ENCODE peak calls at places on chromosomes 6 and 20, in ten cellular contexts. One of them, this sample, is unnamed.
A peak's percentile ranks its signal among the peaks of the same experiment; 100 is the strongest.

GRCh38 chr20:58466729-58467571 is 48.2 kb downstream of the APCDD1L start:
- DNase-seq in astrocyte: no peak
- DNase-seq in uterus: no peak
- DNase-seq in ascending aorta: no peak
- DNase-seq in breast epithelium: no peak
- DNase-seq in right lobe of liver: no peak
- DNase-seq in psoas muscle: no peak
- DNase-seq in PC-9: no peak
- DNase-seq in right atrium auricular region: peak; percentile 4
- DNase-seq in PC-3: no peak
- DNase-seq in this sample: no peak

GRCh38 chr6:137813308-137813707 is 53.8 kb upstream of the TNFAIP3 start:
- DNase-seq in ascending aorta: no peak
- DNase-seq in PC-9: no peak
- DNase-seq in right atrium auricular region: no peak
- DNase-seq in right lobe of liver: no peak
- DNase-seq in breast epithelium: no peak
- DNase-seq in astrocyte: no peak
- DNase-seq in psoas muscle: no peak
- DNase-seq in uterus: no peak
- DNase-seq in PC-3: peak; percentile 43
- DNase-seq in this sample: no peak

GRCh38 chr6:129183681-129184216 is 300.8 kb downstream of the LAMA2 start:
- DNase-seq in breast epithelium: no peak
- DNase-seq in ascending aorta: no peak
- DNase-seq in uterus: no peak
- DNase-seq in PC-3: peak; percentile 71
- DNase-seq in psoas muscle: no peak
- DNase-seq in right lobe of liver: no peak
- DNase-seq in astrocyte: peak; percentile 46
- DNase-seq in PC-9: no peak
- DNase-seq in right atrium auricular region: no peak
- DNase-seq in this sample: no peak

GRCh38 chr6:15352229-15352628 is 106.4 kb downstream of the JARID2 start:
- DNase-seq in right lobe of liver: no peak
- DNase-seq in right atrium auricular region: no peak
- DNase-seq in PC-9: no peak
- DNase-seq in breast epithelium: no peak
- DNase-seq in psoas muscle: no peak
- DNase-seq in uterus: no peak
- DNase-seq in ascending aorta: no peak
- DNase-seq in PC-3: no peak
- DNase-seq in astrocyte: no peak
- DNase-seq in this sample: no peak

GRCh38 chr20:6142348-6142993 is 19.6 kb upstream of the FERMT1 start:
- DNase-seq in right lobe of liver: no peak
- DNase-seq in psoas muscle: no peak
- DNase-seq in right atrium auricular region: no peak
- DNase-seq in PC-9: peak; percentile 33
- DNase-seq in breast epithelium: no peak
- DNase-seq in PC-3: peak; percentile 89
- DNase-seq in astrocyte: peak; percentile 32
- DNase-seq in ascending aorta: no peak
- DNase-seq in uterus: peak; percentile 20
- DNase-seq in this sample: no peak

GRCh38 chr6:81812416-81812815 is 59.9 kb upstream of the TENT5A start:
- DNase-seq in breast epithelium: no peak
- DNase-seq in PC-9: no peak
- DNase-seq in uterus: no peak
- DNase-seq in PC-3: no peak
- DNase-seq in right atrium auricular region: no peak
- DNase-seq in right lobe of liver: no peak
- DNase-seq in ascending aorta: no peak
- DNase-seq in astrocyte: no peak
- DNase-seq in psoas muscle: no peak
- DNase-seq in this sample: no peak

GRCh38 chr6:45504947-45505346 is 127.2 kb upstream of the SUPT3H start:
- DNase-seq in astrocyte: peak; percentile 96
- DNase-seq in PC-9: peak; percentile 56
- DNase-seq in breast epithelium: no peak
- DNase-seq in PC-3: peak; percentile 63
- DNase-seq in uterus: no peak
- DNase-seq in right lobe of liver: no peak
- DNase-seq in ascending aorta: no peak
- DNase-seq in right atrium auricular region: no peak
- DNase-seq in psoas muscle: no peak
- DNase-seq in this sample: peak; percentile 21

GRCh38 chr6:5398530-5398929 is 137.2 kb downstream of the FARS2 start:
- DNase-seq in breast epithelium: no peak
- DNase-seq in PC-9: no peak
- DNase-seq in psoas muscle: no peak
- DNase-seq in astrocyte: peak; percentile 39
- DNase-seq in right atrium auricular region: no peak
- DNase-seq in uterus: no peak
- DNase-seq in ascending aorta: no peak
- DNase-seq in PC-3: peak; percentile 81
- DNase-seq in right lobe of liver: no peak
- DNase-seq in this sample: no peak

GRCh38 chr20:19523191-19523590 is 234.9 kb upstream of the RIN2 start:
- DNase-seq in ascending aorta: no peak
- DNase-seq in PC-9: no peak
- DNase-seq in right lobe of liver: no peak
- DNase-seq in right atrium auricular region: no peak
- DNase-seq in psoas muscle: no peak
- DNase-seq in breast epithelium: no peak
- DNase-seq in uterus: no peak
- DNase-seq in PC-3: no peak
- DNase-seq in astrocyte: no peak
- DNase-seq in this sample: no peak

GRCh38 chr6:99031957-99032356 is 84.2 kb upstream of the FBXL4 start:
- DNase-seq in ascending aorta: no peak
- DNase-seq in right atrium auricular region: no peak
- DNase-seq in breast epithelium: no peak
- DNase-seq in psoas muscle: no peak
- DNase-seq in PC-9: no peak
- DNase-seq in PC-3: no peak
- DNase-seq in uterus: no peak
- DNase-seq in astrocyte: no peak
- DNase-seq in right lobe of liver: no peak
- DNase-seq in this sample: no peak

GRCh38 chr6:30646450-30647038 is 389 bp upstream of the C6orf136 start:
- DNase-seq in right atrium auricular region: peak; percentile 90
- DNase-seq in astrocyte: no peak
- DNase-seq in right lobe of liver: peak; percentile 35
- DNase-seq in ascending aorta: peak; percentile 67
- DNase-seq in PC-3: no peak
- DNase-seq in uterus: peak; percentile 93
- DNase-seq in PC-9: no peak
- DNase-seq in psoas muscle: peak; percentile 95
- DNase-seq in breast epithelium: peak; percentile 88
- DNase-seq in this sample: no peak

GRCh38 chr6:20948531-20948930 is 414.3 kb downstream of the CDKAL1 start:
- DNase-seq in PC-3: no peak
- DNase-seq in breast epithelium: no peak
- DNase-seq in psoas muscle: no peak
- DNase-seq in right lobe of liver: no peak
- DNase-seq in uterus: no peak
- DNase-seq in astrocyte: no peak
- DNase-seq in ascending aorta: no peak
- DNase-seq in right atrium auricular region: no peak
- DNase-seq in PC-9: no peak
- DNase-seq in this sample: no peak

GRCh38 chr6:125953502-125953875 is 3.1 kb upstream of the HINT3 start:
- DNase-seq in psoas muscle: no peak
- DNase-seq in uterus: no peak
- DNase-seq in astrocyte: no peak
- DNase-seq in right lobe of liver: peak; percentile 61
- DNase-seq in PC-9: no peak
- DNase-seq in PC-3: peak; percentile 61
- DNase-seq in right atrium auricular region: no peak
- DNase-seq in breast epithelium: no peak
- DNase-seq in ascending aorta: no peak
- DNase-seq in this sample: no peak

DNA sequence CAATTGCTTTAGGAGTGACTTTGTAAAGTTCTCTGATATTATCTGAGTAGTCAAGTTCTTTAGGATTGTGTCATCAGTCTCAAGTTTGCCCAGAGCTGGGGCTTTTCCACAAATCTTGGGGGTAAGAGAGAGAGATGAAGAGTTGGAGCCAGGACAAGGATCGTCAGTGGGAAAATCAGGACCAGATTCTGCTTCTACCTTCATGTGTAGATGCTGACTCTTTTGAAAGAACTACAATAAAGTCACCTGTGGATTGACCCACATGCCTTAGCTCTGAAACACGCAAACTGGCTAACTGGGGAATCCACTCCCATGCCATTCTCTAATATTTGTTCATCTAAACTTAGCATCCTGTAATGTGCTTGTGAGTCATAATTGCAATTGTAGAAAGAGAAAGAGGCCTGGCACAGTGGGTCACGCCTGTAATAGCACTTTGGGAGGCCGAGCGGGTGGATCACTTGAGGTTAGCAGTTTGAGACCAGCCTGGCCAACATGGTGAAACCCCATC is 15.6 kb upstream of the BICRAL start:
- DNase-seq in breast epithelium: no peak
- DNase-seq in psoas muscle: peak; percentile 37
- DNase-seq in PC-9: peak; percentile 40
- DNase-seq in right atrium auricular region: no peak
- DNase-seq in right lobe of liver: no peak
- DNase-seq in astrocyte: peak; percentile 86
- DNase-seq in uterus: no peak
- DNase-seq in PC-3: peak; percentile 92
- DNase-seq in ascending aorta: no peak
- DNase-seq in this sample: no peak
- H3K4me1 ChIP-seq in breast epithelium: no peaks in the 10 kb centered on the region
- H3K4me1 ChIP-seq in psoas muscle: peaks cover 12% of the 10 kb centered on the region
- H3K4me1 ChIP-seq in PC-9: peaks cover 21% of the 10 kb centered on the region
- H3K4me1 ChIP-seq in right atrium auricular region: peaks cover 5% of the 10 kb centered on the region
- H3K4me1 ChIP-seq in right lobe of liver: peaks cover 6% of the 10 kb centered on the region
- H3K4me1 ChIP-seq in astrocyte: peaks cover 13% of the 10 kb centered on the region
- H3K4me1 ChIP-seq in uterus: no peaks in the 10 kb centered on the region
- H3K4me1 ChIP-seq in PC-3: peaks cover 19% of the 10 kb centered on the region
- H3K4me1 ChIP-seq in ascending aorta: no peaks in the 10 kb centered on the region
- H3K4me1 ChIP-seq in this sample: peaks cover 6% of the 10 kb centered on the region

GRCh38 chr6:13953061-13953705 is 28.4 kb downstream of the RNF182 start:
- DNase-seq in astrocyte: peak; percentile 46
- DNase-seq in breast epithelium: no peak
- DNase-seq in PC-9: no peak
- DNase-seq in psoas muscle: no peak
- DNase-seq in PC-3: peak; percentile 97
- DNase-seq in uterus: no peak
- DNase-seq in ascending aorta: no peak
- DNase-seq in right lobe of liver: no peak
- DNase-seq in right atrium auricular region: no peak
- DNase-seq in this sample: no peak

GRCh38 chr6:13943943-13944342 is 19.2 kb downstream of the RNF182 start:
- DNase-seq in astrocyte: no peak
- DNase-seq in right lobe of liver: no peak
- DNase-seq in psoas muscle: no peak
- DNase-seq in PC-9: no peak
- DNase-seq in breast epithelium: no peak
- DNase-seq in PC-3: no peak
- DNase-seq in right atrium auricular region: no peak
- DNase-seq in uterus: no peak
- DNase-seq in ascending aorta: no peak
- DNase-seq in this sample: no peak

GRCh38 chr6:13952101-13952500 is 27.3 kb downstream of the RNF182 start:
- DNase-seq in uterus: no peak
- DNase-seq in astrocyte: no peak
- DNase-seq in right atrium auricular region: no peak
- DNase-seq in PC-9: no peak
- DNase-seq in ascending aorta: no peak
- DNase-seq in PC-3: no peak
- DNase-seq in psoas muscle: no peak
- DNase-seq in breast epithelium: no peak
- DNase-seq in right lobe of liver: no peak
- DNase-seq in this sample: no peak

GRCh38 chr6:13946506-13946905 is 21.8 kb downstream of the RNF182 start:
- DNase-seq in breast epithelium: no peak
- DNase-seq in psoas muscle: no peak
- DNase-seq in PC-9: no peak
- DNase-seq in PC-3: peak; percentile 35
- DNase-seq in uterus: no peak
- DNase-seq in right atrium auricular region: no peak
- DNase-seq in ascending aorta: no peak
- DNase-seq in astrocyte: no peak
- DNase-seq in right lobe of liver: no peak
- DNase-seq in this sample: no peak

DNA sequence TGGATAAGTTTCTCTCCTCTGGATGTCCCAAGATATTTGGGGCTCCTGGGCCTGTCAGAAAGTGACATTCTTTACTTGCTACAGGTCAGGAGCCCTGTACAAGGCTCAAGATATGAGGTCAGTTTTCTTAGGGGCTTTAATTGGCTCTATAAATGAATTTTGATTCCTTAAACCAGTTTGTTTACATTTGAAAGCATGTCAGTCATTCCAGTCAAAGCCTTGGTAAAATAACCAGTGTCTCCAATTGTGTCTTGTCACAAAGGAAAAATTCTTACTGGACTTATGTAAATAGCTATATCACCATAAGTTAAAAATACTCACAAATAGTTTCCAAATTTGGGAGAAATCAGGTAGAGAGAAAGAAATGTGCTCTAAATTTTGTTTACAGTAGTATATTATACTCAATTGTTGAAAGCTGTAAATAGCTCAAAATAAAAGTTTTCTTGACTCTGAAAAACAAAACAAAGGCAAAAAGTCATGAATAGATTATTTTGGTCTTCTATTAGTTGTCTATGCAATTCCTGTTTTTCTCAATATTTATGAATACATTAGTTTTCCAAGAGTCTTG is 22.9 kb downstream of the RNF182 start:
- DNase-seq in PC-3: peak; percentile 19
- DNase-seq in ascending aorta: no peak
- DNase-seq in astrocyte: no peak
- DNase-seq in breast epithelium: no peak
- DNase-seq in right atrium auricular region: no peak
- DNase-seq in PC-9: no peak
- DNase-seq in psoas muscle: no peak
- DNase-seq in right lobe of liver: no peak
- DNase-seq in uterus: no peak
- DNase-seq in this sample: no peak
- H3K9me3 ChIP-seq in PC-3: no peaks in the 10 kb centered on the region
- H3K9me3 ChIP-seq in ascending aorta: no peaks in the 10 kb centered on the region
- H3K9me3 ChIP-seq in astrocyte: no peaks in the 10 kb centered on the region
- H3K9me3 ChIP-seq in breast epithelium: no peaks in the 10 kb centered on the region
- H3K9me3 ChIP-seq in right atrium auricular region: peaks cover 6% of the 10 kb centered on the region
- H3K9me3 ChIP-seq in PC-9: peaks cover 1% of the 10 kb centered on the region
- H3K9me3 ChIP-seq in psoas muscle: no peaks in the 10 kb centered on the region
- H3K9me3 ChIP-seq in right lobe of liver: no peaks in the 10 kb centered on the region
- H3K9me3 ChIP-seq in uterus: no peaks in the 10 kb centered on the region
- H3K9me3 ChIP-seq in this sample: no peaks in the 10 kb centered on the region

GRCh38 chr20:49935746-49936152 is 448 bp upstream of the RNF114 start:
- DNase-seq in breast epithelium: no peak
- DNase-seq in psoas muscle: no peak
- DNase-seq in ascending aorta: no peak
- DNase-seq in PC-3: no peak
- DNase-seq in PC-9: no peak
- DNase-seq in uterus: no peak
- DNase-seq in right atrium auricular region: no peak
- DNase-seq in right lobe of liver: no peak
- DNase-seq in astrocyte: no peak
- DNase-seq in this sample: no peak
- H3K4me3 ChIP-seq in breast epithelium: peak overlapping the region; percentile 98
- H3K4me3 ChIP-seq in psoas muscle: peak overlapping the region; percentile 94
- H3K4me3 ChIP-seq in ascending aorta: peak overlapping the region; percentile 86
- H3K4me3 ChIP-seq in PC-3: peak overlapping the region; percentile 91
- H3K4me3 ChIP-seq in PC-9: peak overlapping the region; percentile 92
- H3K4me3 ChIP-seq in uterus: peak overlapping the region; percentile 98
- H3K4me3 ChIP-seq in right atrium auricular region: peak overlapping the region; percentile 99
- H3K4me3 ChIP-seq in right lobe of liver: peak overlapping the region; percentile 90
- H3K4me3 ChIP-seq in astrocyte: peak overlapping the region; percentile 95
- H3K4me3 ChIP-seq in this sample: peak overlapping the region; percentile 89

GRCh38 chr20:48759631-48760245 is 68.1 kb downstream of the PREX1 start:
- DNase-seq in psoas muscle: no peak
- DNase-seq in uterus: no peak
- DNase-seq in astrocyte: no peak
- DNase-seq in PC-3: no peak
- DNase-seq in PC-9: no peak
- DNase-seq in breast epithelium: no peak
- DNase-seq in right atrium auricular region: no peak
- DNase-seq in right lobe of liver: no peak
- DNase-seq in ascending aorta: no peak
- DNase-seq in this sample: no peak
- H3K4me1 ChIP-seq in psoas muscle: no peaks in the 10 kb centered on the region
- H3K4me1 ChIP-seq in uterus: no peaks in the 10 kb centered on the region
- H3K4me1 ChIP-seq in astrocyte: peaks cover 4% of the 10 kb centered on the region
- H3K4me1 ChIP-seq in PC-3: peaks cover 17% of the 10 kb centered on the region
- H3K4me1 ChIP-seq in PC-9: peaks cover 10% of the 10 kb centered on the region
- H3K4me1 ChIP-seq in breast epithelium: no peaks in the 10 kb centered on the region
- H3K4me1 ChIP-seq in right atrium auricular region: peaks cover 20% of the 10 kb centered on the region
- H3K4me1 ChIP-seq in right lobe of liver: no peaks in the 10 kb centered on the region
- H3K4me1 ChIP-seq in ascending aorta: peaks cover 20% of the 10 kb centered on the region
- H3K4me1 ChIP-seq in this sample: no peaks in the 10 kb centered on the region